ENCODE peak calls at places on chromosomes 1 and 21, in four cellular contexts. E is neural progenitor cell; Z is effector memory CD4-positive, alpha-beta T cell; G is HCT116. K is an unnamed sample. For H3K4me1, the result is how much of the 10 kb centered on the place peaks cover.

GRCh38 chr1:15958788-15959187 is 17.1 kb downstream of the ZBTB17 start:
- DNase-seq in E (no peak), Z (no peak), G (no peak), K (no peak)

GRCh38 chr1:114208106-114208505 is 54.4 kb upstream of the SYT6 start:
- DNase-seq in E (no peak), Z (no peak), G (no peak), K (no peak)

GRCh38 chr1:59204001-59204400 is 92.9 kb upstream of the FGGY start:
- DNase-seq in E (no peak), Z (no peak), G (no peak), K (no peak)

GRCh38 chr1:156797212-156797871 is 19.3 kb downstream of the SH2D2A start:
- DNase-seq in E (peak), Z (peak), G (peak), K (peak)

GRCh38 chr21:38794978-38795377 is 10.8 kb upstream of the ETS2 start:
- DNase-seq in E (no peak), Z (no peak), G (no peak), K (no peak)

GRCh38 chr1:96971849-96972602 is 250.4 kb downstream of the PTBP2 start:
- DNase-seq in E (no peak), Z (no peak), G (no peak), K (no peak)

GRCh38 chr1:67560580-67561285 is 124.3 kb upstream of the GADD45A start:
- DNase-seq in E (no peak), Z (no peak), G (no peak), K (no peak)

GRCh38 chr1:8155528-8156186 is 129.5 kb upstream of the ERRFI1 start:
- DNase-seq in E (peak), Z (no peak), G (no peak), K (no peak)

GRCh38 chr1:26998319-26999300 is 5.1 kb downstream of the TRNP1 start:
- DNase-seq in E (no peak), Z (no peak), G (no peak), K (no peak)

GRCh38 chr1:172431721-172432192 is 11.3 kb downstream of the C1orf105 start:
- DNase-seq in E (no peak), Z (no peak), G (no peak), K (peak)

GRCh38 chr1:106721779-106722178 is 334.7 kb upstream of the PRMT6 start:
- DNase-seq in E (no peak), Z (no peak), G (no peak), K (no peak)

GRCh38 chr1:8097077-8097799 is 71.1 kb upstream of the ERRFI1 start:
- DNase-seq in E (no peak), Z (no peak), G (peak), K (no peak)

GRCh38 chr1:42943166-42943565 is 15.5 kb downstream of the SLC2A1 start:
- DNase-seq in E (no peak), Z (no peak), G (peak), K (no peak)

GRCh38 chr1:75855010-75855409 is 58.3 kb downstream of the MSH4 start:
- DNase-seq in E (no peak), Z (no peak), G (peak), K (no peak)

GRCh38 chr1:8687053-8687452 is 130.4 kb downstream of the RERE start:
- DNase-seq in E (no peak), Z (no peak), G (no peak), K (no peak)

GRCh38 chr1:155976913-155977606 is 1.3 kb downstream of the ARHGEF2 start:
- DNase-seq in E (no peak), Z (no peak), G (no peak), K (no peak)

GRCh38 chr1:66084442-66084841 is 291.7 kb downstream of the PDE4B start:
- DNase-seq in E (no peak), Z (no peak), G (no peak), K (no peak)

GRCh38 chr21:42364304-42364865 is 1.9 kb downstream of the TFF1 start:
- DNase-seq in E (no peak), Z (no peak), G (no peak), K (no peak)

GRCh38 chr21:44709426-44710293 is 1.7 kb downstream of the TSPEAR start:
- DNase-seq in E (peak), Z (no peak), G (no peak), K (peak)

GRCh38 chr1:212981571-212982328 is 31.4 kb downstream of the VASH2 start:
- DNase-seq in E (no peak), Z (no peak), G (no peak), K (no peak)

GRCh38 chr1:212980123-212980800 is 29.9 kb downstream of the VASH2 start:
- DNase-seq in E (peak), Z (no peak), G (no peak), K (peak)

GRCh38 chr1:212977781-212978645 is 27.7 kb downstream of the VASH2 start:
- DNase-seq in E (no peak), Z (no peak), G (no peak), K (no peak)

GRCh38 chr1:212981025-212981495 is 30.7 kb downstream of the VASH2 start:
- DNase-seq in E (no peak), Z (no peak), G (no peak), K (no peak)

DNA sequence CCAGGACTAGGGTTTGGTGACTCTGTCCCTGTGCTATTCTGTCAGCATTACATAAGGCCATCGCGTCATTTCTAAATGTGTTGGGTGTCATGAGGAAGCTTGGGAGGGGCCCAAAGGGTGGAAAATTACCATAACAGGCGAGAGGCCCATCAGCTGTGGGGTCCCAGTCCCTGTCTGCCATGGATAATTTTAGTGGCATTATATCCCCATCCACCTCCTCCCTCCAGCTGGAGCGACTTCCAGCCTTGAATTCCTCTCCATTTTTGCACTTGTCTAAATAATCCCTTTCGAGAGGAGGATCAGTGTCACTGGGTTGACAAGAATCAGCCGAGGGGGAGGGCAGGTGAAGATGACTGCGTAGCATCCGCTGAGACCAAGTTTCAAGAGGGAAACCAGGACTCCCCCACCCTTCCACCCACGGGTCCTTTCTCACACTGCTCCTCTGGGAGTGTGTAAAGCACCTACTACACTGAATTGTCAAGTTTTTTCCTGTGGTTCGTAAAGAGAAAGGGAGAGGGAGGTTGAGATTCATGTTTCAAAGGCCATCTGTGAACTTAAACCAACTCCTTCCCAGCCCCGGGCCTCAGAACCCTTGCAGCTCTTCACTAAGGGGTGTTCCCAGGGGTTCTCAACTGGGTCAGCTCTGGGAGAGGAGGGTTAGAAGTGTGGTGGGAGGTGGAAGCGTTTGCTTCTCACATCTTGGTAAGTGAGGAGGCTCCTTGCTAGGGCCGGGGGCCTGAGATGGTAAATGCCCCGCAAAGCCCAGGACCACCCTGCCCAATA is 29.2 kb downstream of the VASH2 start:
- DNase-seq in E (no peak), Z (no peak), G (no peak), K (no peak)
- H3K4me1 ChIP-seq in E (under half), Z (under half), G (under half), K (under half)

GRCh38 chr1:45014403-45015028 is 2.5 kb downstream of the UROD start:
- DNase-seq in E (peak), Z (peak), G (peak), K (peak)

GRCh38 chr1:45013551-45014209 is 1.6 kb downstream of the UROD start:
- DNase-seq in E (no peak), Z (no peak), G (no peak), K (no peak)

GRCh38 chr1:45011837-45012638 is at the start of gene UROD:
- DNase-seq in E (peak), Z (peak), G (peak), K (peak)

GRCh38 chr1:45010855-45011811 is at the start of gene HECTD3:
- DNase-seq in E (peak), Z (peak), G (peak), K (peak)

GRCh38 chr1:45012639-45013278 is 705 bp downstream of the UROD start:
- DNase-seq in E (peak), Z (no peak), G (no peak), K (no peak)
- H3K4me1 ChIP-seq in E (under half), Z (under half), G (under half), K (under half)

DNA sequence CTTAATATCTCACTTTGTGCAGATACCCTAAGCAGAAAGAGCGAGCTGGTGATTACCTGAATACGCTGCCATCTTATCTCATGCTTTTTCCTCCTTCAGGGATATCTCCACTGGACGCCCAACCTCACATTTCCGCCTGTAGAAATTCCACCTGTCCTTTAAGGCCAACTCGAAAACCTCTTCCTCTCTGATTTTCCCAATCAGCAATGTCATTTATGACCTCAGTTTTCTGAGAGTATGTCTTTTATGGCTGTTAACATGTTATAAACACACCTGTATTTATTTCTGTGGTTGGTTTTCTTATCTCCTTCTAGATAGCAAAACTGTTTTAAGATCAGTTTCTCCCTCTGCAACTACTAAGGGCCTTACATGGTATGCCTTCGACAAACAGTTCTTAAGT is 41.1 kb downstream of the CD34 start:
- DNase-seq in E (no peak), Z (no peak), G (no peak), K (no peak)
- H3K4me1 ChIP-seq in E (under half), Z (under half), G (under half), K (half or more)

GRCh38 chr1:57360846-57361407 is 62.9 kb downstream of the DAB1 start:
- DNase-seq in E (no peak), Z (no peak), G (no peak), K (no peak)
- H3K4me1 ChIP-seq in E (under half), Z (under half), G (under half), K (under half)

K was measured in CD8-positive, alpha-beta T cell.